ENCODE peak calls at places on chromosome 11, in five cellular contexts. E is ovary, O is heart left ventricle, T is IMR-90, G is dorsolateral prefrontal cortex. N is an unnamed sample.
A peak's percentile ranks its signal among the peaks of the same experiment; 100 is the strongest.

GRCh38 chr11:122733301-122733686 is 77.8 kb downstream of the UBASH3B start:
- DNase-seq in T (peak; percentile 92), G (no peak), E (no peak), O (no peak), N (no peak)

GRCh38 chr11:61325649-61326414 is 7.1 kb downstream of the DDB1 start:
- DNase-seq in G (no peak), E (no peak), T (no peak), O (no peak), N (no peak)

GRCh38 chr11:69296890-69297224 is 2.9 kb downstream of the MYEOV start:
- DNase-seq in E (no peak), T (no peak), O (peak; percentile 74), G (no peak), N (no peak)

GRCh38 chr11:118074785-118075184 is 2.1 kb upstream of the TMPRSS4 start:
- DNase-seq in T (no peak), G (no peak), O (no peak), E (no peak), N (no peak)

GRCh38 chr11:94128171-94128745 is 383 bp upstream of the PANX1 start:
- DNase-seq in E (no peak), O (peak; percentile 48), T (no peak), G (no peak), N (no peak)

GRCh38 chr11:120316880-120317688 is 8.0 kb upstream of the TLCD5 start:
- DNase-seq in T (peak; percentile 29), E (peak; percentile 76), G (no peak), O (peak; percentile 75), N (peak; percentile 36)

GRCh38 chr11:12149672-12150225 is 39.4 kb downstream of the MICAL2 start:
- DNase-seq in T (peak; percentile 83), G (no peak), O (no peak), E (no peak), N (no peak)

GRCh38 chr11:5038336-5038735 is 8.0 kb upstream of the OR52J3 start:
- DNase-seq in O (no peak), G (no peak), E (no peak), T (no peak), N (no peak)

DNA sequence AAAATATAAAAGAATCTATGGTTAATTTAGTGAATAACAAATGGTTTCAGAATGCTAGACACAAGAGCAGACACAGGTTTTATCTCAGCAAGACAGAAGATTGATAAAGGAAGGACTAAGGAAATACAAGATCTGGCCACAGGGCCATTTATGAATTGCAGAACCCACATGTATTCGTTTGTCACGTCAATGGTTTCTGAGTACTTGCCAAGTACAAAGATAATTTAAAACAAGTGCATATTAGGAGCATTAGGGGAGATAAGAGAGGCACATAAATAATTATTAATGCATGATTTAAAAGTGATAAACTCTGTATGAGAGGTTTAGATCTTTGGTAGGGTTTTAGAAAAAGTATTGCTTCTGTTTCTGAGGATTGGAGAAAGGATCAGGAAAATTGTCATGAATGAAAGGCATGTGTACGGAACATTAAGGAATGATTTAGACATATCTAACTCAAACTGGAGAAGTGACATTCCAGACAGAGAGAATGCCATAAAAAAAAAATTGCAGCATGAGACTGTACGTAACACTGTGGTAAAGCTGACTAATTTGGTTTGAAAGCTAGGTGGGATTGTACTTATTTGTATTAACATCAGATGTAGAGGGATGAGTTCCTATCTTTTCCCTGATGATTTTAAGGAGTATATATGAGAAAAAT is 727.1 kb downstream of the NELL1 start:
- DNase-seq in T (no peak), E (no peak), O (no peak), G (no peak), N (no peak)
- H3K27ac ChIP-seq in T (no peak overlapping the region), E (no peak overlapping the region), O (no peak overlapping the region), G (no peak overlapping the region), N (no peak overlapping the region)

GRCh38 chr11:128467041-128467440 is 120.3 kb downstream of the ETS1 start:
- DNase-seq in O (no peak), G (no peak), T (no peak), E (no peak), N (no peak)

GRCh38 chr11:128469220-128469619 is 118.1 kb downstream of the ETS1 start:
- DNase-seq in G (no peak), T (no peak), O (no peak), E (no peak), N (no peak)

GRCh38 chr11:128465946-128466688 is 121.2 kb downstream of the ETS1 start:
- DNase-seq in G (no peak), E (no peak), T (no peak), O (peak; percentile 75), N (no peak)

GRCh38 chr11:128468106-128468505 is 119.3 kb downstream of the ETS1 start:
- DNase-seq in O (no peak), G (no peak), E (no peak), T (no peak), N (no peak)

DNA sequence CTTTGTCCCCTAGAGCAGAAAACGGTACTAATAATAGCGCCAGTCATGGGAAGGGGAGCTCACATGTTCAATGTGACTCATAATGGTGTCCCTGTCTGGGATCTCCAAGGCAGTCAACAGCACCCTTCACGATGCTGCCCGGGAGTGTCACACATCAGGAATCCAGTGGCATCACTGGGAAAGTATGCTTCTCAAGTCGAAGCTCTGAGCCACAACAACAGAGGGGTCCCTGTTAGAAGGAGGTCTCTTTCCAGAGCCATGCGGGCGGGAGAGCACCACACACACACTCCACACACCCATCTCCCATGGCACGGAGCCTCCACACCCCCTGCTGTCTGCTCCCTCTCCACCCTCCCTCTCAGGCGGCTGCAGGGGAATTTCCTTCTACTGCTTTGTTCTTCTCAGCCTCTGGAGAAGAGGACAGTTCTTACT is 119.7 kb downstream of the ETS1 start:
- DNase-seq in O (peak; percentile 64), G (no peak), T (peak; percentile 100), E (no peak), N (peak; percentile 60)
- TF ChIP-seq CTCF in O (peak; percentile 11), G (no peak), T (peak; percentile 45), E (no peak), N (no peak)

DNA sequence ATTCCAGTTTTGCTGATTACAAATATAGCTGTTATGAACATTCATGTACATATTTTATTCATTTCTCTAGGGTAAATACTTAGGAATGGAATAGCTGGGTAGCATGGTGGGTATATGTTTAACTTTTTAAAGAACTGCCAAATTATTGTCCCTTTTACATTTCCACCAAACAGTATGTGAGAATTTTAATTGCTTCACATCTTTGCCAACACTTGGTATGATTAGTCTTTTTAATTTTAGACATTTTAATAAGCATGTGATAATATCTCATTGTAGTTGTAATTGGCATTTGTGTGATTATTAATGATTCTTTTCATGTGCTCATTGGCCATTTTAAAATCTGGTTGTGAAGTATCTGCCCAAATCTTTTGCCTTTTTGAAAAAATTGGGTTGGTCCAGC is 72.6 kb upstream of the SORL1-AS1 start:
- DNase-seq in T (no peak), G (no peak), E (no peak), O (no peak), N (no peak)
- H3K27ac ChIP-seq in T (no peak overlapping the region), G (no peak overlapping the region), E (no peak overlapping the region), O (no peak overlapping the region), N (no peak overlapping the region)

GRCh38 chr11:75333022-75333806 is 18.2 kb downstream of the ARRB1 start:
- DNase-seq in E (no peak), O (no peak), G (no peak), T (no peak), N (no peak)
- TF ChIP-seq CTCF in E (no peak), O (no peak), G (no peak), T (no peak), N (no peak)